ENCODE peak calls at places on chromosome 10, in seven cellular contexts. R, Q, D, U, L, O and S are unnamed samples.

GRCh38 chr10:74932648-74933047 is 106.2 kb downstream of the KAT6B start:
- DNase-seq in R (no peak), Q (no peak), D (no peak), U (no peak), L (peak; percentile 80), O (no peak), S (no peak)

GRCh38 chr10:42984035-42984610 is 92.7 kb upstream of the RET start:
- DNase-seq in R (no peak), Q (no peak), D (no peak), U (no peak), L (no peak), O (no peak), S (no peak)

GRCh38 chr10:33616921-33617320 is 282.5 kb upstream of the NRP1 start:
- DNase-seq in R (no peak), Q (no peak), D (no peak), U (no peak), L (no peak), O (no peak), S (no peak)

GRCh38 chr10:3538850-3539531 is 246.0 kb downstream of the KLF6 start:
- DNase-seq in R (no peak), Q (peak; percentile 59), D (no peak), U (peak; percentile 87), L (no peak), O (no peak), S (peak; percentile 82)

GRCh38 chr10:3623746-3624145 is 161.3 kb downstream of the KLF6 start:
- DNase-seq in R (no peak), Q (no peak), D (no peak), U (no peak), L (no peak), O (no peak), S (no peak)

GRCh38 chr10:96370575-96371157 is 11.9 kb upstream of the OPALIN start:
- DNase-seq in R (peak; percentile 67), Q (no peak), D (peak; percentile 42), U (no peak), L (no peak), O (peak; percentile 71), S (no peak)

GRCh38 chr10:59971915-59972314 is 65.6 kb upstream of the CCDC6 start:
- DNase-seq in R (no peak), Q (no peak), D (no peak), U (no peak), L (no peak), O (no peak), S (no peak)

GRCh38 chr10:71939304-71939703 is 24.9 kb upstream of the CHST3 start:
- DNase-seq in R (no peak), Q (no peak), D (no peak), U (no peak), L (no peak), O (no peak), S (no peak)

GRCh38 chr10:16987129-16987670 is 142.4 kb downstream of the CUBN start:
- DNase-seq in R (no peak), Q (no peak), D (no peak), U (no peak), L (no peak), O (no peak), S (no peak)

GRCh38 chr10:110395350-110396283 is 90.9 kb upstream of the SMNDC1 start:
- DNase-seq in R (no peak), Q (no peak), D (no peak), U (peak; percentile 75), L (no peak), O (peak; percentile 32), S (no peak)

GRCh38 chr10:86662186-86663045 is 5.9 kb upstream of the LDB3 start:
- DNase-seq in R (no peak), Q (no peak), D (no peak), U (peak; percentile 43), L (peak; percentile 26), O (no peak), S (peak; percentile 79)

GRCh38 chr10:10293431-10293830 is 724.2 kb upstream of the CELF2 start:
- DNase-seq in R (no peak), Q (no peak), D (no peak), U (no peak), L (peak; percentile 31), O (peak; percentile 26), S (no peak)

GRCh38 chr10:122044045-122044661 is 55.2 kb downstream of the TACC2 start:
- DNase-seq in R (no peak), Q (no peak), D (no peak), U (no peak), L (peak; percentile 53), O (peak; percentile 42), S (no peak)

GRCh38 chr10:117533507-117534281 is 8.9 kb upstream of the EMX2 start:
- DNase-seq in R (no peak), Q (no peak), D (no peak), U (no peak), L (no peak), O (no peak), S (no peak)

GRCh38 chr10:89357096-89357495 is 20.8 kb upstream of the IFIT1B start:
- DNase-seq in R (no peak), Q (no peak), D (no peak), U (no peak), L (no peak), O (no peak), S (no peak)

GRCh38 chr10:42955493-42955889 is 121.4 kb upstream of the RET start:
- DNase-seq in R (no peak), Q (no peak), D (no peak), U (peak; percentile 32), L (no peak), O (no peak), S (peak; percentile 49)

GRCh38 chr10:8056891-8057331 is 2.4 kb downstream of the GATA3 start:
- DNase-seq in R (no peak), Q (no peak), D (no peak), U (peak; percentile 64), L (no peak), O (no peak), S (no peak)

GRCh38 chr10:129844191-129844590 is 119.9 kb downstream of the EBF3 start:
- DNase-seq in R (no peak), Q (no peak), D (no peak), U (no peak), L (no peak), O (no peak), S (no peak)

GRCh38 chr10:35752469-35753450 is 110.7 kb upstream of the FZD8 start:
- DNase-seq in R (no peak), Q (no peak), D (no peak), U (no peak), L (peak; percentile 30), O (no peak), S (no peak)

GRCh38 chr10:35754489-35754888 is 112.4 kb upstream of the FZD8 start:
- DNase-seq in R (no peak), Q (no peak), D (no peak), U (no peak), L (no peak), O (no peak), S (no peak)

GRCh38 chr10:35746004-35746403 is 103.9 kb upstream of the FZD8 start:
- DNase-seq in R (no peak), Q (no peak), D (no peak), U (no peak), L (no peak), O (no peak), S (no peak)

GRCh38 chr10:35749230-35749629 is 107.1 kb upstream of the FZD8 start:
- DNase-seq in R (no peak), Q (no peak), D (no peak), U (no peak), L (no peak), O (no peak), S (no peak)

GRCh38 chr10:35751347-35751746 is 109.3 kb upstream of the FZD8 start:
- DNase-seq in R (no peak), Q (no peak), D (no peak), U (no peak), L (no peak), O (no peak), S (no peak)
- TF ChIP-seq CTCF in R (no peak), Q (no peak), D (no peak), U (no peak), L (no peak), O (no peak), S (no peak)

GRCh38 chr10:112614072-112614471 is 167.1 kb downstream of the VTI1A start:
- DNase-seq in R (no peak), Q (no peak), D (no peak), U (no peak), L (no peak), O (no peak), S (no peak)
- TF ChIP-seq CTCF in R (no peak), Q (no peak), D (no peak), U (no peak), L (no peak), O (no peak), S (no peak)

GRCh38 chr10:13327516-13327915 is 20.6 kb downstream of the SEPHS1 start:
- DNase-seq in R (no peak), Q (no peak), D (no peak), U (no peak), L (peak; percentile 40), O (no peak), S (no peak)

GRCh38 chr10:13329565-13329964 is 18.5 kb downstream of the SEPHS1 start:
- DNase-seq in R (no peak), Q (no peak), D (no peak), U (no peak), L (no peak), O (no peak), S (no peak)

GRCh38 chr10:13328126-13328525 is 20.0 kb downstream of the SEPHS1 start:
- DNase-seq in R (no peak), Q (no peak), D (no peak), U (no peak), L (no peak), O (no peak), S (no peak)

GRCh38 chr10:13331641-13332040 is 16.5 kb downstream of the SEPHS1 start:
- DNase-seq in R (no peak), Q (no peak), D (no peak), U (no peak), L (no peak), O (no peak), S (no peak)

DNA sequence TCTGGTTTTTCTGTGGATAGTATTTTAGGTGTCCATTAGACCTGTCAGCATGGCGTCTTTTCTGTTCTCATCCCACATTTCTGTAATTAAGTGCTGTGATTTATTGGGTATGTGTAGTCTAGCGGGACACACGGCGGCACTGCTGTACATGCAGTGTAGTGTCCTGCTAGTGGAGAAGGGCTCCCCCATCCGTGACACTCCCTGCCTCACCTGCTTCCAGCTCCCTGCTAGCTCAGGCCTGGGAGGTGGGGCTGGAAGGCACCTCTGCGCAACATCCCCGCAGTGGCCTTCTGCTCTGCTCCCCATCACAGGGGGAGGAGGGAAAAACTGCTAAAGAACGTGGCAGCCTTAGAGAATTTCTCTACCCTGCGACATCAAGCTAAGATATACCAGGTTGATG is 19.5 kb downstream of the SEPHS1 start:
- DNase-seq in R (no peak), Q (no peak), D (no peak), U (no peak), L (no peak), O (no peak), S (no peak)
- TF ChIP-seq CTCF in R (no peak), Q (no peak), D (no peak), U (no peak), L (no peak), O (no peak), S (no peak)

DNA sequence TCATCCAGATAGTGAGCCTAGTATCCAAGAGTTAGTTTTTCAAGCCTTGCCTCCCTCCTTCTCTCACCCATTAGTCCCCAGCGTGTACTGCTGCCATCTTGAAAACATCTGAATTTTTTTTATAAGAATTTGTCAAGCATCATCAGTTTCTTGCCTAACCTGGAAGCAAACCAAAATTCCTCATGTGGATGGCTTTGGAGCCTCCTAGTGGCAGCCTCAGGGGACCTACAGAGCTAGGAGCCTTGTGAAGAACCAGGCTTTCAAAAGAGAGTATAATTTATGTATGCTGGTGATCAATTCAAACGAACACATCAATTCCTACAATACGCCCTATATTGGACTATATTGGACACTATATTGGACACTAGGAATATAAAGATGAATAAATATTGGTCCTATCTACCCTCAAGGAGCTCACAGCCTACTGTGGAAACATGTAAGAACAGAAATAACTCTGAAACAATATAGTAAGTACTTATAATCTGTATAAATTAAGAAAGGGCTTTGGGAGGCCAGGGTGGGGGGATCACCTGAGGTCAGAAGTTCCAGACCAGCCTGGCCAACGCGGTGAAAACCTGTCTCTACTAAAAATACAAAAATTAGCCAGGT is 63.4 kb downstream of the HPSE2 start:
- DNase-seq in R (peak; percentile 52), Q (no peak), D (no peak), U (no peak), L (no peak), O (peak; percentile 56), S (no peak)
- TF ChIP-seq CTCF in R (peak; percentile 80), Q (peak; percentile 44), D (no peak), U (peak; percentile 34), L (peak; percentile 57), O (peak; percentile 85), S (peak; percentile 72)